ENCODE peak calls at places on chromosomes 2 and 18, in six cellular contexts. J is MM.1S, Q is brain microvascular endothelial cell, B is tibial artery, H is upper lobe of right lung, S is hepatocyte. V is an unnamed sample.

GRCh38 chr2:105071379-105071778 is 33.5 kb downstream of the MRPS9 start:
- DNase-seq in J (no peak), Q (no peak), B (no peak), H (no peak), S (no peak), V (no peak)

GRCh38 chr2:226478121-226478809 is 321.4 kb downstream of the IRS1 start:
- DNase-seq in J (no peak), Q (peak), B (peak), H (no peak), S (peak), V (no peak)

GRCh38 chr2:127653421-127654083 is 7.6 kb downstream of the GPR17 start:
- DNase-seq in J (no peak), Q (no peak), B (no peak), H (no peak), S (no peak), V (peak)

GRCh38 chr2:46697830-46698323 is 217.7 kb downstream of the MCFD2 start:
- DNase-seq in J (no peak), Q (no peak), B (no peak), H (no peak), S (peak), V (no peak)

GRCh38 chr18:14927701-14928100 is 179.7 kb downstream of the ANKRD30B start:
- DNase-seq in J (no peak), Q (no peak), B (no peak), H (no peak), S (no peak), V (no peak)

GRCh38 chr2:184006998-184007397 is 591.3 kb upstream of the ZNF804A start:
- DNase-seq in J (no peak), Q (no peak), B (no peak), H (no peak), S (no peak), V (no peak)

GRCh38 chr2:241808701-241809382 is at the start of gene NEU4:
- DNase-seq in J (no peak), Q (no peak), B (no peak), H (peak), S (no peak), V (no peak)

GRCh38 chr2:23551875-23552274 is 166.9 kb downstream of the KLHL29 start:
- DNase-seq in J (no peak), Q (no peak), B (no peak), H (no peak), S (no peak), V (no peak)

GRCh38 chr18:76972241-76972640 is 149.9 kb downstream of the ZNF236 start:
- DNase-seq in J (no peak), Q (no peak), B (no peak), H (no peak), S (no peak), V (no peak)

GRCh38 chr2:37156857-37157714 is at the start of gene EIF2AK2:
- DNase-seq in J (peak), Q (peak), B (peak), H (peak), S (peak), V (peak)

GRCh38 chr2:181036848-181037603 is 56.6 kb downstream of the UBE2E3 start:
- DNase-seq in J (no peak), Q (peak), B (no peak), H (no peak), S (no peak), V (no peak)

GRCh38 chr2:232976176-232976575 is 36.9 kb downstream of the NGEF start:
- DNase-seq in J (no peak), Q (no peak), B (peak), H (no peak), S (no peak), V (no peak)

GRCh38 chr2:43107679-43108078 is 118.7 kb downstream of the ZFP36L2 start:
- DNase-seq in J (no peak), Q (no peak), B (peak), H (no peak), S (no peak), V (peak)

GRCh38 chr18:36187826-36188721 is 777 bp downstream of the MOCOS start:
- DNase-seq in J (no peak), Q (no peak), B (no peak), H (peak), S (peak), V (no peak)

GRCh38 chr18:23864620-23865019 is 149.9 kb upstream of the TTC39C start:
- DNase-seq in J (peak), Q (no peak), B (no peak), H (no peak), S (no peak), V (no peak)

GRCh38 chr2:27990030-27990590 is 99.6 kb downstream of the BABAM2 start:
- DNase-seq in J (no peak), Q (no peak), B (no peak), H (no peak), S (no peak), V (no peak)

GRCh38 chr2:120926463-120927165 is 190.9 kb downstream of the GLI2 start:
- DNase-seq in J (no peak), Q (no peak), B (no peak), H (no peak), S (no peak), V (peak)

GRCh38 chr18:68699043-68699442 is 15.9 kb downstream of the TMX3 start:
- DNase-seq in J (no peak), Q (no peak), B (no peak), H (no peak), S (no peak), V (no peak)

DNA sequence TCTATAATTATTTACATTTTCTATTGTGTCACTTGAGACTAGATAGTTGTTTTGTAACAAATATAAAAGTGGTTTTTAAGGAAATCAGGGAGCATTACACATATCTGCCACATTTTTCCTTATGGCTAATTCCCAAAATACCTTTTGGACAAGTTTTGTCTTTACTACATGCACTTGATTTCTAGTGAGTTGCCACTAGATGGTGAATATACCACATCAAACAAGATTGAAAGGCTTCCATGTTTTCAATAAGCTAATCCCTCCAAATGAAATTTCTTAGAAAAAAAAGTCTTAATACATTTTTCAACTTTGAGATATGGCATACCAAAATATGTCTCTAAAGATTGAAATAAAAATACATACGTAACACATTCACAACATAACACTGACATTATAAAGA is 9.1 kb upstream of the HIBCH start:
- DNase-seq in J (no peak), Q (no peak), B (no peak), H (no peak), S (no peak), V (no peak)
- TF ChIP-seq CTCF in J (no peak), Q (no peak), B (no peak), H (peak), S (peak), V (no peak)

DNA sequence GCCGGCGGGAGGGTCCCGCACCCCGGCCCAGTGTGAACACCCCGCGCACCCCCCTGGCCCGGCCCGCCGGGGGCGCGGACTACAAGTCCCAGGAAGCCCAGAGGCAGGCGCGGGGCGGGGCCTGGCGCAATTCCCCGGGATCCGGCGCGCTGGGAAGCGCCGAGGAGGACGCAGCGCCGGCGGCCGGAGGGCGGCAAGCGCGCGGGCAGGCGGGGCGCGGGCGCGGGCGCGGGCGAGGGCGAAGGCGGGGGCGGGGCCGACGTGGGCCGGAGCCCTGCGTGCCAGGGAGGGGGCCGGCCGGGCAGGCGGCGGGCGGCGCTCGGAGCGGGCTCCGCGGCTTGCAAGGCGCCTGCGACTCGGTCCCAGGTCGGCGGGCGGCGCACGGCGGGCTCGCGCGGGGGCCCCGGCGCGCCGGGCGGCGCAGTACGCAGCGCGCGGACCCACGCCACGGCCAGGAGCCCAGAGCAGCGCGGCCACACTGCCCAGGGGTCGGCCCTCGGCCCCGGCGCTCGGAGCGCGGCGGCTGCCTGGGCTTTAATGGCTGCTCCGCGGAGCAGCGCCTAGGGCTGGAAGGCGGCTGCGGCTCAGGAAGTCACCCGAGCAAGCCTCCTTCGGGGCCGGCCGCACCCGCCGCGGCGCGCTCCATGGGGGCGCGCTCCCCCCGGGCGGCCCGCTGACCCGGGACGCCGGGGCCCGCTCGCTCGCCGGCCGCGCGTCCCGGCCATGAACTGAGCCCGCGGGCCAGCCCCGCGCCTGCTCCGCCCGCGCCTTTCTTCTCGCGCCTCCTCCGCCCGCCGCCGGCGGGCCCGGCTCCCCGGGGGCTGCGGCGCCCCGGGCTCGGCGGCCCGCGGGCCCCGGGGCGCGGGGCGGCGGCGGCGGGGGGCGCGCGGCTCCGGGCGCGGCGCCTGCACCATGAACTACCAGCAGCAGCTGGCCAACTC is at the start of gene AGAP1:
- DNase-seq in J (peak), Q (peak), B (peak), H (peak), S (peak), V (peak)
- H3K27ac ChIP-seq in J (peak), Q (no peak), B (peak), H (peak), S (peak), V (peak)

DNA sequence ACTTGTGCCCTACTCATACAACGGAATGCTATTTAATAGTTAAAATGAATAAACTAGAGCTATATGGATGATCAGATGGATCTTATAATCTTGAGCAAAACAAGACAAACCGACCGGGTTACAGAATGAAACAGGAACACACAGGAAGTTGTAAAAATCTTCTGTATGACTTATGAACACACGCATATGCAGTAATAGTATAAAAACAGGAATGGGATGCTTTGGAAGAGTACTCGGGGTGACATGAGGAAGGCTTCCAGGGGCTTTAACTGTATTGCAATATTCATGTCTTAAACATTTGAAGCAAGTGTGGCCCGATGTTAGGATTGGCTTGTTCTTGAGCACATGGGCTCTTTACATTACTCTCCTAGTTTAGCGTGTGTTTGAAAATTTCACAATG is 14.9 kb upstream of the E2F6 start:
- DNase-seq in J (no peak), Q (no peak), B (no peak), H (no peak), S (no peak), V (no peak)
- TF ChIP-seq CTCF in J (no peak), Q (no peak), B (no peak), H (no peak), S (no peak), V (no peak)

DNA sequence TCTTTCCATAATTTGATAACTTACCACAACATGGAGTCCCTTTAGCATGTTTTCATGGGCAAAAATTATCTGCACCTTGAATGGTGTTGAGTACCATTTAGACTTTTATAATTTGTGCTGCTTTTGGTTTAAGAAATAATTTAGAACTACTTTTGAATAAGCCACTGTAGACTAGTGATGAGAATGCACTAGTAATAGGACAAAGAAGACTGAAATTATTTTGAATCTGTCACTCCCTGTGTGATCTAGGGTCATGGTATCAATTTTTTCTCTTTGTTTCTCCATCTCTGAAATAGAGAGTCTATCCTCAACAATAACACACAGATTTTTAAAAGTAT is 37.7 kb downstream of the EFEMP1 start:
- DNase-seq in J (no peak), Q (no peak), B (no peak), H (no peak), S (no peak), V (no peak)
- H3K27ac ChIP-seq in J (no peak), Q (peak), B (peak), H (peak), S (no peak), V (peak)

GRCh38 chr2:55843992-55844345 is 79.6 kb downstream of the EFEMP1 start:
- DNase-seq in J (no peak), Q (no peak), B (no peak), H (no peak), S (no peak), V (no peak)
- TF ChIP-seq CTCF in J (no peak), Q (no peak), B (no peak), H (no peak), S (no peak), V (no peak)

GRCh38 chr2:178865999-178866398 is 58.8 kb upstream of the TTN start:
- DNase-seq in J (no peak), Q (no peak), B (no peak), H (no peak), S (no peak), V (no peak)

GRCh38 chr2:178873912-178874311 is 66.7 kb upstream of the TTN start:
- DNase-seq in J (no peak), Q (no peak), B (no peak), H (no peak), S (no peak), V (no peak)

GRCh38 chr2:178874529-178875240 is 67.5 kb upstream of the TTN start:
- DNase-seq in J (no peak), Q (no peak), B (peak), H (no peak), S (no peak), V (no peak)

GRCh38 chr2:178871536-178871935 is 64.3 kb upstream of the TTN start:
- DNase-seq in J (no peak), Q (no peak), B (no peak), H (no peak), S (no peak), V (no peak)

GRCh38 chr2:178870703-178871102 is 63.5 kb upstream of the TTN start:
- DNase-seq in J (no peak), Q (peak), B (no peak), H (no peak), S (no peak), V (no peak)
- H3K27ac ChIP-seq in J (no peak), Q (no peak), B (no peak), H (no peak), S (no peak), V (no peak)

DNA sequence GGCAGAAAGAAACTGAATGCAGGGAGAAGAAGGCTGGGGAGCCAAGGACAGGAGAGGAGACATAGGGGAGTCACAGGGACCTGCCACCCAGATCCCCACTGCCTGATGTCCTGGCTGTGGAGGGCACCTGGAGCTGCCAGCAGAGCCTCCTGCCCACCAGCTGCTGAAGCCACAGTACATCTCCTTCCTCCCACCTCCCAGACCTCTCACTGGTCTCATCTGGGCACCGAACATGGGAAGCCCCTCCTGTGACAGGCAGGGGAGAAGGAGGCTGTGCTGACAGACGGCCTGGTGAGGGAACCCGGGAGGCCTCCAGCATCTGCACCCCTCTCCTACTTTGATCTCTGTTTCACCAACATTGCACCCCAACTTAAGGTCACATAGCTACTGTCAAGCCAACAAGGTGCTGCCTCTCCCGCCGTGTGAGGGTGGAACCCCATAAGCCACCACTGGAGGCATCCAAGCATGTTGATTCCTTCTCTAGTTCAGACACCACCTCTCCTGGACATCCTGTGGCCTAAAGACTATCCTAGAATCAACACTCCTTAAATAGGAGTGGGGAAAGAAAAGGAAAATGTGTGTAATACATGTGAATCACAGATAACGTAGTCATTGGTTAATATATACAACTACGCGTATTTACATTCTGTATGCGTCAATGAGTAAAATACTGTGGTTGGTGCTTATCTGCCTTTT is 3.6 kb upstream of the RNPEPL1 start:
- DNase-seq in J (peak), Q (no peak), B (peak), H (no peak), S (peak), V (no peak)
- TF ChIP-seq CTCF in J (no peak), Q (peak), B (no peak), H (no peak), S (peak), V (no peak)

GRCh38 chr2:225006730-225007129 is 35.5 kb downstream of the DOCK10 start:
- DNase-seq in J (no peak), Q (no peak), B (no peak), H (no peak), S (no peak), V (no peak)

GRCh38 chr2:225002039-225002655 is 40.1 kb downstream of the DOCK10 start:
- DNase-seq in J (peak), Q (peak), B (no peak), H (no peak), S (peak), V (no peak)

GRCh38 chr2:225004531-225004930 is 37.7 kb downstream of the DOCK10 start:
- DNase-seq in J (no peak), Q (peak), B (no peak), H (no peak), S (no peak), V (no peak)

GRCh38 chr2:224999784-225000183 is 42.5 kb downstream of the DOCK10 start:
- DNase-seq in J (no peak), Q (no peak), B (no peak), H (no peak), S (no peak), V (no peak)

GRCh38 chr2:225002656-225003045 is 39.6 kb downstream of the DOCK10 start:
- DNase-seq in J (peak), Q (no peak), B (no peak), H (no peak), S (no peak), V (no peak)
- H3K27ac ChIP-seq in J (no peak), Q (no peak), B (no peak), H (no peak), S (no peak), V (no peak)

DNA sequence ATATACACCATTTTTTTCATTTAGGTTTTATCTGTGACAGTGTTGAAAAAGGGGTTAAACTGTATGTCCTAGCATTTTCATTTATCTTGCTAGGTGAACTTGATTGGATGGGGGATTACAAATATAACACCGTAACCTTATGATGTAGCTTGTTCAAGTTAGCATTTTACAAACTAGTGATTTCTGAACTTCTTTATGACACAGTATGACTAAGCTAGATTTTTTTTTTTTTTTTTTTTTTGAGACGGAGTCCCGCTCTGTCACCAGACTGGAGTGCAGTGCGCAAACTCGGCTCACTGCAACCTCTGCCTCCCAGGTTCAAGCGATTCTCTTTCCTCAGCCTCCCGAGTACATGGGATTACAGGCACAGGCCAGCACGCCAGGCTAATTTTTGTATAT is 47.1 kb downstream of the KCMF1 start:
- DNase-seq in J (no peak), Q (no peak), B (no peak), H (no peak), S (no peak), V (no peak)
- TF ChIP-seq CTCF in J (no peak), Q (no peak), B (no peak), H (no peak), S (no peak), V (no peak)

GRCh38 chr2:112824701-112825099 is 11.9 kb downstream of the IL1B start:
- DNase-seq in J (no peak), Q (no peak), B (no peak), H (no peak), S (no peak), V (no peak)
- H3K27ac ChIP-seq in J (no peak), Q (peak), B (no peak), H (no peak), S (no peak), V (no peak)

V was measured in left lung.